ENCODE peak calls at places on chromosomes 4 and X, in six cellular contexts. One of them, this sample, is unnamed.

GRCh38 chrX:56745019-56745418 is 16.0 kb downstream of the NBDY start:
- DNase-seq in amygdala: no peak
- DNase-seq in T-helper 1 cell: no peak
- DNase-seq in cardiac muscle cell: peak
- DNase-seq in GM23338: no peak
- DNase-seq in Right ventricle myocardium superior: no peak
- DNase-seq in this sample: no peak

GRCh38 chr4:1370321-1371124 is 23.5 kb downstream of the UVSSA start:
- DNase-seq in amygdala: no peak
- DNase-seq in T-helper 1 cell: no peak
- DNase-seq in cardiac muscle cell: no peak
- DNase-seq in GM23338: no peak
- DNase-seq in Right ventricle myocardium superior: peak
- DNase-seq in this sample: no peak

GRCh38 chr4:22287626-22288025 is 228.2 kb downstream of the ADGRA3 start:
- DNase-seq in amygdala: no peak
- DNase-seq in T-helper 1 cell: no peak
- DNase-seq in cardiac muscle cell: no peak
- DNase-seq in GM23338: no peak
- DNase-seq in Right ventricle myocardium superior: no peak
- DNase-seq in this sample: no peak

GRCh38 chr4:40124690-40125089 is 68.0 kb downstream of the N4BP2 start:
- DNase-seq in amygdala: no peak
- DNase-seq in T-helper 1 cell: peak
- DNase-seq in cardiac muscle cell: no peak
- DNase-seq in GM23338: no peak
- DNase-seq in Right ventricle myocardium superior: no peak
- DNase-seq in this sample: no peak

GRCh38 chr4:6740347-6740746 is 24.4 kb downstream of the BLOC1S4 start:
- DNase-seq in amygdala: no peak
- DNase-seq in T-helper 1 cell: no peak
- DNase-seq in cardiac muscle cell: no peak
- DNase-seq in GM23338: no peak
- DNase-seq in Right ventricle myocardium superior: no peak
- DNase-seq in this sample: no peak

GRCh38 chr4:151953286-151953685 is 192.5 kb upstream of the GATB start:
- DNase-seq in amygdala: no peak
- DNase-seq in T-helper 1 cell: no peak
- DNase-seq in cardiac muscle cell: no peak
- DNase-seq in GM23338: no peak
- DNase-seq in Right ventricle myocardium superior: no peak
- DNase-seq in this sample: no peak

GRCh38 chr4:151583188-151583587 is 174.2 kb downstream of the FHIP1A start:
- DNase-seq in amygdala: no peak
- DNase-seq in T-helper 1 cell: no peak
- DNase-seq in cardiac muscle cell: no peak
- DNase-seq in GM23338: no peak
- DNase-seq in Right ventricle myocardium superior: no peak
- DNase-seq in this sample: no peak

GRCh38 chr4:9904976-9905587 is 116.2 kb downstream of the SLC2A9 start:
- DNase-seq in amygdala: no peak
- DNase-seq in T-helper 1 cell: no peak
- DNase-seq in cardiac muscle cell: peak
- DNase-seq in GM23338: no peak
- DNase-seq in Right ventricle myocardium superior: peak
- DNase-seq in this sample: no peak

GRCh38 chr4:87497141-87497540 is 32.0 kb downstream of the SPARCL1 start:
- DNase-seq in amygdala: no peak
- DNase-seq in T-helper 1 cell: peak
- DNase-seq in cardiac muscle cell: no peak
- DNase-seq in GM23338: peak
- DNase-seq in Right ventricle myocardium superior: no peak
- DNase-seq in this sample: no peak

GRCh38 chr4:99221980-99222379 is 2.9 kb upstream of the ADH6 start:
- DNase-seq in amygdala: no peak
- DNase-seq in T-helper 1 cell: no peak
- DNase-seq in cardiac muscle cell: peak
- DNase-seq in GM23338: peak
- DNase-seq in Right ventricle myocardium superior: no peak
- DNase-seq in this sample: no peak

GRCh38 chrX:106802388-106803275 is at the start of gene TBC1D8B:
- DNase-seq in amygdala: peak
- DNase-seq in T-helper 1 cell: no peak
- DNase-seq in cardiac muscle cell: peak
- DNase-seq in GM23338: peak
- DNase-seq in Right ventricle myocardium superior: peak
- DNase-seq in this sample: no peak

GRCh38 chrX:153651540-153652079 is 4.6 kb downstream of the DUSP9 start:
- DNase-seq in amygdala: no peak
- DNase-seq in T-helper 1 cell: no peak
- DNase-seq in cardiac muscle cell: no peak
- DNase-seq in GM23338: peak
- DNase-seq in Right ventricle myocardium superior: no peak
- DNase-seq in this sample: no peak

GRCh38 chr4:88599714-88600113 is 7.4 kb downstream of the HERC3 start:
- DNase-seq in amygdala: no peak
- DNase-seq in T-helper 1 cell: no peak
- DNase-seq in cardiac muscle cell: no peak
- DNase-seq in GM23338: no peak
- DNase-seq in Right ventricle myocardium superior: no peak
- DNase-seq in this sample: no peak

GRCh38 chrX:31483336-31483735 is 411.5 kb upstream of the FTHL17 start:
- DNase-seq in amygdala: no peak
- DNase-seq in T-helper 1 cell: no peak
- DNase-seq in cardiac muscle cell: peak
- DNase-seq in GM23338: no peak
- DNase-seq in Right ventricle myocardium superior: no peak
- DNase-seq in this sample: no peak

GRCh38 chr4:128354205-128354821 is 66.7 kb upstream of the PGRMC2 start:
- DNase-seq in amygdala: no peak
- DNase-seq in T-helper 1 cell: no peak
- DNase-seq in cardiac muscle cell: peak
- DNase-seq in GM23338: peak
- DNase-seq in Right ventricle myocardium superior: no peak
- DNase-seq in this sample: no peak

GRCh38 chrX:134210465-134210864 is 26.5 kb upstream of the CCDC160 start:
- DNase-seq in amygdala: no peak
- DNase-seq in T-helper 1 cell: no peak
- DNase-seq in cardiac muscle cell: no peak
- DNase-seq in GM23338: no peak
- DNase-seq in Right ventricle myocardium superior: no peak
- DNase-seq in this sample: no peak

GRCh38 chrX:15349046-15349445 is 13.7 kb upstream of the PIGA start:
- DNase-seq in amygdala: no peak
- DNase-seq in T-helper 1 cell: peak
- DNase-seq in cardiac muscle cell: peak
- DNase-seq in GM23338: peak
- DNase-seq in Right ventricle myocardium superior: no peak
- DNase-seq in this sample: peak

GRCh38 chrX:3627579-3627978 is 85.9 kb downstream of the PRKX start:
- DNase-seq in amygdala: no peak
- DNase-seq in T-helper 1 cell: no peak
- DNase-seq in cardiac muscle cell: no peak
- DNase-seq in GM23338: no peak
- DNase-seq in Right ventricle myocardium superior: no peak
- DNase-seq in this sample: no peak

GRCh38 chrX:141733371-141733770 is 34.8 kb upstream of the SPANXD start:
- DNase-seq in amygdala: no peak
- DNase-seq in T-helper 1 cell: no peak
- DNase-seq in cardiac muscle cell: no peak
- DNase-seq in GM23338: no peak
- DNase-seq in Right ventricle myocardium superior: no peak
- DNase-seq in this sample: no peak

GRCh38 chr4:8917868-8918783 is 46.5 kb upstream of the HMX1 start:
- DNase-seq in amygdala: peak
- DNase-seq in T-helper 1 cell: peak
- DNase-seq in cardiac muscle cell: peak
- DNase-seq in GM23338: peak
- DNase-seq in Right ventricle myocardium superior: peak
- DNase-seq in this sample: peak

GRCh38 chr4:49032440-49033161 is 46.5 kb downstream of the CWH43 start:
- DNase-seq in amygdala: no peak
- DNase-seq in T-helper 1 cell: no peak
- DNase-seq in cardiac muscle cell: peak
- DNase-seq in GM23338: peak
- DNase-seq in Right ventricle myocardium superior: no peak
- DNase-seq in this sample: no peak

GRCh38 chr4:139988863-139989765 is 164.9 kb downstream of the MAML3 start:
- DNase-seq in amygdala: no peak
- DNase-seq in T-helper 1 cell: no peak
- DNase-seq in cardiac muscle cell: peak
- DNase-seq in GM23338: peak
- DNase-seq in Right ventricle myocardium superior: no peak
- DNase-seq in this sample: no peak

GRCh38 chrX:124634363-124634762 is 288.0 kb downstream of the SH2D1A start:
- DNase-seq in amygdala: no peak
- DNase-seq in T-helper 1 cell: no peak
- DNase-seq in cardiac muscle cell: no peak
- DNase-seq in GM23338: no peak
- DNase-seq in Right ventricle myocardium superior: no peak
- DNase-seq in this sample: no peak

GRCh38 chr4:1978741-1979476 is 29.9 kb downstream of the NELFA start:
- DNase-seq in amygdala: no peak
- DNase-seq in T-helper 1 cell: no peak
- DNase-seq in cardiac muscle cell: no peak
- DNase-seq in GM23338: no peak
- DNase-seq in Right ventricle myocardium superior: no peak
- DNase-seq in this sample: no peak

GRCh38 chrX:119512145-119512800 is 44.0 kb downstream of the SLC25A5 start:
- DNase-seq in amygdala: no peak
- DNase-seq in T-helper 1 cell: no peak
- DNase-seq in cardiac muscle cell: peak
- DNase-seq in GM23338: peak
- DNase-seq in Right ventricle myocardium superior: peak
- DNase-seq in this sample: no peak

GRCh38 chr4:96347582-96347981 is 507.7 kb downstream of the PDHA2 start:
- DNase-seq in amygdala: no peak
- DNase-seq in T-helper 1 cell: no peak
- DNase-seq in cardiac muscle cell: no peak
- DNase-seq in GM23338: no peak
- DNase-seq in Right ventricle myocardium superior: no peak
- DNase-seq in this sample: no peak

GRCh38 chr4:62670509-62670908 is 1470.4 kb downstream of the ADGRL3 start:
- DNase-seq in amygdala: no peak
- DNase-seq in T-helper 1 cell: no peak
- DNase-seq in cardiac muscle cell: no peak
- DNase-seq in GM23338: no peak
- DNase-seq in Right ventricle myocardium superior: no peak
- DNase-seq in this sample: no peak

GRCh38 chrX:99371976-99372595 is 1038.0 kb downstream of the PCDH19 start:
- DNase-seq in amygdala: no peak
- DNase-seq in T-helper 1 cell: no peak
- DNase-seq in cardiac muscle cell: no peak
- DNase-seq in GM23338: no peak
- DNase-seq in Right ventricle myocardium superior: no peak
- DNase-seq in this sample: no peak

GRCh38 chrX:7169627-7170026 is 21.7 kb upstream of the PUDP start:
- DNase-seq in amygdala: no peak
- DNase-seq in T-helper 1 cell: no peak
- DNase-seq in cardiac muscle cell: no peak
- DNase-seq in GM23338: no peak
- DNase-seq in Right ventricle myocardium superior: no peak
- DNase-seq in this sample: no peak

GRCh38 chrX:119853449-119853848 is 686 bp upstream of the UPF3B start:
- DNase-seq in amygdala: no peak
- DNase-seq in T-helper 1 cell: no peak
- DNase-seq in cardiac muscle cell: peak
- DNase-seq in GM23338: peak
- DNase-seq in Right ventricle myocardium superior: no peak
- DNase-seq in this sample: no peak

GRCh38 chr4:151921371-151921770 is 160.6 kb upstream of the GATB start:
- DNase-seq in amygdala: no peak
- DNase-seq in T-helper 1 cell: no peak
- DNase-seq in cardiac muscle cell: no peak
- DNase-seq in GM23338: no peak
- DNase-seq in Right ventricle myocardium superior: no peak
- DNase-seq in this sample: no peak

GRCh38 chrX:65706041-65706828 is 38.8 kb downstream of the MSN start:
- DNase-seq in amygdala: no peak
- DNase-seq in T-helper 1 cell: no peak
- DNase-seq in cardiac muscle cell: peak
- DNase-seq in GM23338: no peak
- DNase-seq in Right ventricle myocardium superior: peak
- DNase-seq in this sample: no peak

GRCh38 chr4:61443813-61444510 is 243.8 kb downstream of the ADGRL3 start:
- DNase-seq in amygdala: no peak
- DNase-seq in T-helper 1 cell: no peak
- DNase-seq in cardiac muscle cell: peak
- DNase-seq in GM23338: no peak
- DNase-seq in Right ventricle myocardium superior: no peak
- DNase-seq in this sample: no peak

GRCh38 chr4:107818301-107818910 is 6.3 kb upstream of the SGMS2 start:
- DNase-seq in amygdala: no peak
- DNase-seq in T-helper 1 cell: no peak
- DNase-seq in cardiac muscle cell: no peak
- DNase-seq in GM23338: no peak
- DNase-seq in Right ventricle myocardium superior: no peak
- DNase-seq in this sample: no peak

GRCh38 chr4:78939667-78940008 is 400 bp upstream of the PAQR3 start:
- DNase-seq in amygdala: no peak
- DNase-seq in T-helper 1 cell: no peak
- DNase-seq in cardiac muscle cell: no peak
- DNase-seq in GM23338: no peak
- DNase-seq in Right ventricle myocardium superior: no peak
- DNase-seq in this sample: no peak

GRCh38 chr4:112840619-112841018 is 203.7 kb downstream of the LARP7 start:
- DNase-seq in amygdala: no peak
- DNase-seq in T-helper 1 cell: no peak
- DNase-seq in cardiac muscle cell: no peak
- DNase-seq in GM23338: no peak
- DNase-seq in Right ventricle myocardium superior: no peak
- DNase-seq in this sample: no peak

GRCh38 chr4:55543858-55544257 is 2.9 kb downstream of the CLOCK start:
- DNase-seq in amygdala: no peak
- DNase-seq in T-helper 1 cell: no peak
- DNase-seq in cardiac muscle cell: peak
- DNase-seq in GM23338: no peak
- DNase-seq in Right ventricle myocardium superior: no peak
- DNase-seq in this sample: no peak

GRCh38 chr4:13654158-13654797 is 26.8 kb upstream of the BOD1L1 start:
- DNase-seq in amygdala: peak
- DNase-seq in T-helper 1 cell: peak
- DNase-seq in cardiac muscle cell: peak
- DNase-seq in GM23338: peak
- DNase-seq in Right ventricle myocardium superior: peak
- DNase-seq in this sample: peak